ENCODE peak calls at places on chromosomes 2 and 18, in five cellular contexts. N, I, M, F and V are unnamed samples.
A peak's percentile ranks its signal among the peaks of the same experiment; 100 is the strongest.

GRCh38 chr2:44087714-44088092 is 81.0 kb upstream of the PPM1B start:
- DNase-seq in F (no peak), N (no peak), M (no peak), I (no peak), V (no peak)

GRCh38 chr2:119387381-119388129 is 20.8 kb downstream of the DBI start:
- DNase-seq in N (no peak), I (no peak), M (peak; percentile 91), F (peak; percentile 71), V (no peak)

GRCh38 chr18:25503567-25504081 is 151.7 kb upstream of the ZNF521 start:
- DNase-seq in F (peak; percentile 18), I (peak; percentile 42), M (no peak), N (no peak), V (peak; percentile 49)

GRCh38 chr18:61528961-61529360 is 195.7 kb downstream of the CDH20 start:
- DNase-seq in I (no peak), N (no peak), M (no peak), F (no peak), V (no peak)

GRCh38 chr2:173775440-173775839 is 189.7 kb downstream of the SP3 start:
- DNase-seq in N (no peak), M (no peak), I (no peak), F (no peak), V (no peak)

GRCh38 chr2:83196225-83196624 is 1262.9 kb downstream of the SUCLG1 start:
- DNase-seq in M (no peak), N (no peak), F (no peak), I (peak; percentile 73), V (peak; percentile 2)

GRCh38 chr2:96931966-96932365 is 54.4 kb downstream of the FAM178B start:
- DNase-seq in M (no peak), F (no peak), I (no peak), N (no peak), V (no peak)

GRCh38 chr2:114661926-114662670 is 219.7 kb downstream of the DPP10 start:
- DNase-seq in I (no peak), M (peak; percentile 78), N (no peak), F (peak; percentile 14), V (no peak)

GRCh38 chr2:144334551-144334950 is 185.4 kb downstream of the ZEB2 start:
- DNase-seq in M (no peak), I (no peak), F (no peak), N (no peak), V (no peak)

GRCh38 chr2:162629499-162629898 is 209.1 kb downstream of the KCNH7 start:
- DNase-seq in N (no peak), M (no peak), I (no peak), F (no peak), V (no peak)

GRCh38 chr2:215860076-215860475 is 153.3 kb downstream of the MREG start:
- DNase-seq in N (no peak), I (peak; percentile 13), M (no peak), F (no peak), V (no peak)

GRCh38 chr18:58253318-58253717 is 209.3 kb downstream of the NEDD4L start:
- DNase-seq in F (no peak), M (no peak), I (no peak), N (no peak), V (no peak)

GRCh38 chr2:79511320-79511951 is 1.4 kb upstream of the CTNNA2 start:
- DNase-seq in N (no peak), I (peak; percentile 39), F (peak; percentile 68), M (no peak), V (no peak)

GRCh38 chr2:24568492-24568891 is 77.4 kb downstream of the NCOA1 start:
- DNase-seq in I (peak; percentile 11), F (no peak), M (no peak), N (no peak), V (no peak)

GRCh38 chr2:196238836-196239380 is 67.5 kb upstream of the STK17B start:
- DNase-seq in I (no peak), N (no peak), F (no peak), M (no peak), V (no peak)

GRCh38 chr2:58906151-58906645 is 665.1 kb upstream of the FANCL start:
- DNase-seq in M (no peak), I (peak; percentile 6), F (no peak), N (no peak), V (no peak)

GRCh38 chr2:166372046-166372445 is 3.7 kb downstream of the SCN9A start:
- DNase-seq in F (no peak), M (no peak), I (no peak), N (no peak), V (peak; percentile 46)

GRCh38 chr2:36373149-36373880 is 17.7 kb downstream of the CRIM1 start:
- DNase-seq in M (no peak), F (no peak), N (no peak), I (peak; percentile 69), V (no peak)

GRCh38 chr2:157760949-157761348 is 115.2 kb downstream of the ACVR1 start:
- DNase-seq in F (no peak), I (peak; percentile 16), N (no peak), M (no peak), V (no peak)

GRCh38 chr2:69642709-69643601 is 584 bp downstream of the AAK1 start:
- DNase-seq in N (peak; percentile 62), I (peak; percentile 74), M (peak; percentile 76), F (peak; percentile 46), V (peak; percentile 54)

GRCh38 chr2:128366746-128367511 is 48.3 kb upstream of the HS6ST1 start:
- DNase-seq in I (no peak), M (peak; percentile 66), F (no peak), N (no peak), V (no peak)

GRCh38 chr2:98902209-98903063 is 33.6 kb downstream of the CRACDL start:
- DNase-seq in I (no peak), M (peak; percentile 52), F (no peak), N (no peak), V (no peak)

GRCh38 chr2:137942785-137943034 is 21.6 kb upstream of the HNMT start:
- DNase-seq in N (no peak), F (no peak), I (no peak), M (no peak), V (no peak)

GRCh38 chr2:95104606-95105005 is 17.0 kb downstream of the MRPS5 start:
- DNase-seq in N (no peak), M (no peak), I (no peak), F (no peak), V (no peak)

GRCh38 chr2:167581961-167582574 is 665.3 kb downstream of the STK39 start:
- DNase-seq in M (no peak), N (no peak), F (no peak), I (peak; percentile 19), V (no peak)

GRCh38 chr2:127094509-127095366 is 12.2 kb downstream of the BIN1 start:
- DNase-seq in F (peak; percentile 30), M (peak; percentile 75), N (no peak), I (peak; percentile 49), V (no peak)

GRCh38 chr18:21912339-21913239 is 172.0 kb downstream of the MIB1 start:
- DNase-seq in F (no peak), I (peak; percentile 11), M (no peak), N (no peak), V (no peak)

GRCh38 chr2:127721311-127721977 is 20.1 kb downstream of the SFT2D3 start:
- DNase-seq in F (no peak), I (peak; percentile 53), M (no peak), N (no peak), V (no peak)

GRCh38 chr2:1497122-1497611 is 83.9 kb downstream of the TPO start:
- DNase-seq in M (peak; percentile 55), N (no peak), F (no peak), I (no peak), V (no peak)

GRCh38 chr2:74042606-74043005 is 57.9 kb downstream of the TET3 start:
- DNase-seq in I (no peak), M (no peak), N (no peak), F (no peak), V (no peak)

GRCh38 chr2:156065912-156066311 is 266.6 kb downstream of the NR4A2 start:
- DNase-seq in F (peak; percentile 33), M (no peak), N (no peak), I (peak; percentile 66), V (no peak)

GRCh38 chr18:76386886-76387285 is 108.2 kb downstream of the ZNF516 start:
- DNase-seq in M (no peak), I (no peak), N (no peak), F (no peak), V (no peak)

GRCh38 chr2:42092084-42092996 is 44.5 kb downstream of the PKDCC start:
- DNase-seq in M (no peak), F (peak; percentile 28), N (no peak), I (peak; percentile 56), V (no peak)

GRCh38 chr2:202941771-202942170 is 29.7 kb downstream of the CARF start:
- DNase-seq in F (no peak), M (no peak), N (no peak), I (peak; percentile 24), V (peak; percentile 7)

GRCh38 chr2:241008711-241009121 is 10.3 kb downstream of the SNED1 start:
- DNase-seq in M (no peak), F (no peak), I (no peak), N (no peak), V (no peak)

GRCh38 chr2:241122376-241123002 is 20.4 kb upstream of the MTERF4 start:
- DNase-seq in F (no peak), N (no peak), M (peak; percentile 49), I (no peak), V (no peak)

GRCh38 chr2:25197336-25198208 is 29.2 kb upstream of the POMC start:
- DNase-seq in F (no peak), M (peak; percentile 35), N (no peak), I (no peak), V (no peak)

GRCh38 chr18:44458777-44459176 is 221.9 kb upstream of the SETBP1 start:
- DNase-seq in N (no peak), I (peak; percentile 37), M (no peak), F (no peak), V (no peak)

GRCh38 chr2:137964066-137964858 is at the start of gene HNMT:
- DNase-seq in N (no peak), I (peak; percentile 84), F (peak; percentile 43), M (peak; percentile 68), V (no peak)

GRCh38 chr2:14978836-14979235 is 346.3 kb downstream of the LRATD1 start:
- DNase-seq in F (no peak), I (peak; percentile 91), N (no peak), M (no peak), V (no peak)
- H3K27me3 ChIP-seq in F (no peaks in the 10 kb centered on the region), I (no peaks in the 10 kb centered on the region), N (no peaks in the 10 kb centered on the region), M (no peaks in the 10 kb centered on the region), V (no peaks in the 10 kb centered on the region)

GRCh38 chr2:122172812-122173211 is 417.4 kb downstream of the TSN start:
- DNase-seq in M (no peak), F (no peak), N (no peak), I (no peak), V (no peak)
- TF ChIP-seq CTCF in M (no peak), F (no peak), N (no peak), I (no peak), V (no peak)

GRCh38 chr2:219522111-219523030 is 8.1 kb downstream of the ASIC4 start:
- DNase-seq in N (no peak), I (peak; percentile 51), F (no peak), M (no peak), V (no peak)
- H3K27me3 ChIP-seq in N (peaks cover 38% of the 10 kb centered on the region), I (no peaks in the 10 kb centered on the region), F (peaks cover 19% of the 10 kb centered on the region), M (peaks cover 93% of the 10 kb centered on the region), V (peaks cover 20% of the 10 kb centered on the region)

DNA sequence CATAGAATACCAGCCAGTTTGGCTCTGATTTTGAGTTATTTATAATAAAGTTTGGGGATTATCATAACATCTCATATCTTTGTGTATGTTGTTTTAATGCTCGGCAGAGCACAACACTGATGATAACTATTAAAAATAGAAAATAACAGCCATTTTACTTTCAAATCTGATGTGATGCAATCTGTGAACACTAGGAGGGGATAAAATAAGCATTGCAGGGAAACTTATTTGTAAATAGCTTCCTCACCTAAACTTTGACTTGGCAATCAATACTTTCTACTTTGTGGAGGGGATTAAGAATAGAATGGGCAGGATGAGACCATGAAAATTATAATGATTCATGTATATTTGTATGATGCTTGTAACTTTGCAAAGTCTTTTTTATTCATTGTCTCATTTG is 54.4 kb downstream of the USP14 start:
- DNase-seq in M (no peak), F (no peak), N (no peak), I (no peak), V (no peak)
- TF ChIP-seq CTCF in M (no peak), F (no peak), N (no peak), I (peak; percentile 48), V (peak; percentile 25)